ENCODE peak calls at places on chromosomes 6 and 20, in ten cellular contexts. U is H1, G is GM23338, M is HepG2, J is suprapubic skin, P is GM12878, X is GM12891, S is breast epithelium, R is esophagus muscularis mucosa, C is HCT116. H is an unnamed sample.

GRCh38 chr6:28737750-28738395 is 185.9 kb downstream of the TRIM27 start:
- DNase-seq in M (no peak), R (peak; percentile 21), G (peak; percentile 73), J (no peak), U (no peak), C (no peak), S (no peak), P (no peak), X (no peak), H (no peak)

GRCh38 chr20:40689100-40689942 is at the start of gene MAFB:
- DNase-seq in P (no peak), J (peak; percentile 97), G (peak; percentile 85), X (peak; percentile 58), S (peak; percentile 93), M (peak; percentile 74), R (peak; percentile 97), U (peak; percentile 90), C (no peak), H (peak; percentile 34)

GRCh38 chr20:60381643-60382400 is 423.6 kb downstream of the CDH26 start:
- DNase-seq in C (no peak), G (no peak), R (no peak), U (no peak), S (no peak), J (no peak), M (no peak), X (no peak), P (no peak), H (no peak)

GRCh38 chr6:111759836-111760785 is 113.1 kb downstream of the FYN start:
- DNase-seq in M (no peak), P (no peak), U (no peak), R (no peak), J (no peak), C (no peak), G (peak; percentile 36), S (no peak), X (no peak), H (no peak)

GRCh38 chr20:35539756-35540212 is 2.1 kb upstream of the ERGIC3 start:
- DNase-seq in G (peak; percentile 95), P (peak; percentile 70), J (no peak), R (no peak), C (no peak), S (no peak), U (peak; percentile 72), X (no peak), M (peak; percentile 97), H (no peak)

GRCh38 chr20:18805881-18806280 is 7.7 kb upstream of the SCP2D1 start:
- DNase-seq in P (no peak), X (no peak), C (no peak), S (no peak), G (no peak), M (no peak), U (no peak), J (no peak), R (no peak), H (no peak)

GRCh38 chr6:118618676-118619377 is 32.6 kb downstream of the CEP85L start:
- DNase-seq in S (no peak), M (peak; percentile 43), J (no peak), X (peak; percentile 12), G (peak; percentile 76), R (no peak), P (no peak), C (peak; percentile 12), U (peak; percentile 85), H (no peak)

GRCh38 chr6:151772436-151772835 is 35.0 kb upstream of the ESR1 start:
- DNase-seq in X (no peak), U (no peak), S (no peak), C (no peak), M (no peak), G (no peak), R (no peak), J (no peak), P (no peak), H (no peak)

DNA sequence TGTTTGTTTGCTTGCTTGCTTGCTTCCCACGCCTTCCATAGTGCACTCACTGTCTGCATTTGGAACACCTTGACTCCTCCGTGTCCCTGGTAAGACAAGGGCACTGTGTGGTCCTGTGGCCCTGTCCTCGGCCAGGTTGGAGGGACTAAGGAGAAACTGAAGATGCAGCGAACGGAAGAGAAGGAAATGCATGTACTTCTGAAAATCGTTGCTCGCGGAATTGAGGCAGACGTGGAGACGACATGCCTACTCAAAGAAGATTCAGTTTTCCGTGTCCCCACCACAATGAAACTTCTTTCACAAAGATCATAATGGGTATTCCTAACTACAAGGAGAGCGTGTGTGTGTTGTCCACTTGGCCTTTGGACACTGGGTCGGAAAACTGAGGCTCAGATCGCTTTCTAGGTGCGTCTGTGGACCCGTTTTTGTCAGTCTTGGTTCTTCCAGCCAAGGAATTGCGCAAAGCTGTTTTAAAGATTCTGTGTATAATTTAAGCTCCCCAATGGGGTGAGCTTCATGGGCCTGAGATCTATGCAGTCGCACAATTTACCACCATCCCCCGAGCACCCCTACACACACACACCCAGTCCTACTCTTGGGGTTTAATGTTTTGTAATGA is 120.4 kb upstream of the ZNF184 start:
- DNase-seq in C (no peak), R (no peak), U (peak; percentile 61), J (no peak), M (no peak), G (no peak), P (no peak), S (no peak), X (no peak), H (peak; percentile 17)
- TF ChIP-seq POLR2AphosphoS5 in C (no peak), R (no peak), U (no peak), J (no peak), M (no peak), G (no peak), P (no peak), S (no peak), X (no peak), H (no peak)

GRCh38 chr6:160457843-160458242 is 109.7 kb downstream of the SLC22A3 start:
- DNase-seq in R (peak; percentile 21), J (no peak), X (no peak), P (no peak), G (no peak), S (no peak), C (no peak), U (no peak), M (no peak), H (no peak)

GRCh38 chr6:160454303-160454702 is 106.1 kb downstream of the SLC22A3 start:
- DNase-seq in J (no peak), P (no peak), X (no peak), U (no peak), C (no peak), M (peak; percentile 15), S (no peak), R (peak; percentile 50), G (no peak), H (no peak)

GRCh38 chr6:160450849-160451248 is 102.7 kb downstream of the SLC22A3 start:
- DNase-seq in P (no peak), G (no peak), C (no peak), U (no peak), J (no peak), X (no peak), M (no peak), S (no peak), R (peak; percentile 66), H (no peak)

GRCh38 chr6:160456214-160456546 is 108.0 kb downstream of the SLC22A3 start:
- DNase-seq in R (no peak), U (no peak), J (no peak), M (no peak), X (no peak), S (no peak), C (no peak), G (no peak), P (no peak), H (no peak)

GRCh38 chr6:160455484-160456213 is 107.5 kb downstream of the SLC22A3 start:
- DNase-seq in R (peak; percentile 92), C (peak; percentile 29), M (peak; percentile 62), P (peak; percentile 5), X (peak; percentile 36), J (peak; percentile 82), U (peak; percentile 93), G (peak; percentile 77), S (peak; percentile 33), H (no peak)
- TF ChIP-seq POLR2AphosphoS5 in R (peak; percentile 29), C (no peak), M (no peak), P (no peak), X (no peak), J (no peak), U (no peak), G (no peak), S (peak; percentile 44), H (no peak)

GRCh38 chr6:44045672-44046015 is 81.6 kb downstream of the MRPL14 start:
- DNase-seq in U (no peak), S (peak; percentile 66), J (no peak), M (no peak), R (no peak), G (no peak), P (no peak), X (no peak), C (no peak), H (no peak)

GRCh38 chr6:44047801-44048200 is 79.5 kb downstream of the MRPL14 start:
- DNase-seq in R (no peak), S (no peak), J (no peak), C (no peak), X (no peak), M (no peak), P (no peak), U (no peak), G (no peak), H (no peak)

GRCh38 chr6:44047179-44047546 is 80.1 kb downstream of the MRPL14 start:
- DNase-seq in J (no peak), U (no peak), P (no peak), S (no peak), X (no peak), G (no peak), C (no peak), R (no peak), M (no peak), H (no peak)

GRCh38 chr6:44044940-44045671 is 82.1 kb downstream of the MRPL14 start:
- DNase-seq in R (no peak), M (no peak), X (no peak), U (no peak), S (no peak), C (no peak), G (no peak), P (no peak), J (no peak), H (no peak)

GRCh38 chr6:44046516-44047178 is 80.6 kb downstream of the MRPL14 start:
- DNase-seq in U (no peak), X (no peak), R (no peak), M (no peak), P (no peak), S (peak; percentile 86), J (no peak), G (no peak), C (no peak), H (no peak)
- TF ChIP-seq POLR2AphosphoS5 in U (no peak), X (no peak), R (no peak), M (no peak), P (no peak), S (no peak), J (no peak), G (no peak), C (no peak), H (no peak)

DNA sequence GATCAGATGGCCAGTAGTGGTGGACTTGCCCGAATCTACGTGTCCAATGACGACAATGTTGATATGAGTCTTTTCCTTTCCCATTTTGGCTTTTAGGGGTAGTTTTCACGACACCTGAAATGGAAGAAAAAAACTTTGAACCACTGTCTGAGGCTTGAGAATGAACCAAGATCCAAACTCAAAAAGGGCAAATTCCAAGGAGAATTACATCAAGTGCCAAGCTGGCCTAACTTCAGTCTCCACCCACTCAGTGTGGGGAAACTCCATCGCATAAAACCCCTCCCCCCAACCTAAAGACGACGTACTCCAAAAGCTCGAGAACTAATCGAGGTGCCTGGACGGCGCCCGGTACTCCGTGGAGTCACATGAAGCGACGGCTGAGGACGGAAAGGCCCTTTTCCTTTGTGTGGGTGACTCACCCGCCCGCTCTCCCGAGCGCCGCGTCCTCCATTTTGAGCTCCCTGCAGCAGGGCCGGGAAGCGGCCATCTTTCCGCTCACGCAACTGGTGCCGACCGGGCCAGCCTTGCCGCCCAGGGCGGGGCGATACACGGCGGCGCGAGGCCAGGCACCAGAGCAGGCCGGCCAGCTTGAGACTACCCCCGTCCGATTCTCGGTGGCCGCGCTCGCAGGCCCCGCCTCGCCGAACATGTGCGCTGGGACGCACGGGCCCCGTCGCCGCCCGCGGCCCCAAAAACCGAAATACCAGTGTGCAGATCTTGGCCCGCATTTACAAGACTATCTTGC is 717 bp downstream of the EEF1A1 start:
- DNase-seq in M (peak; percentile 59), J (peak; percentile 88), X (no peak), P (no peak), S (peak; percentile 68), C (no peak), G (peak; percentile 57), R (no peak), U (peak; percentile 64), H (peak; percentile 81)
- TF ChIP-seq POLR2AphosphoS5 in M (peak; percentile 29), J (peak; percentile 79), X (peak; percentile 90), P (no peak), S (peak; percentile 66), C (peak; percentile 75), G (peak; percentile 47), R (peak; percentile 1), U (peak; percentile 98), H (peak; percentile 91)